ENCODE peak calls at places on chromosomes 2 and 18, in seven cellular contexts. C is GM23338, W is HCT116, G is HepG2, H is breast epithelium, A is endothelial cell of umbilical vein, Z is transverse colon. M is an unnamed sample.

GRCh38 chr2:236562434-236562833 is 7.2 kb upstream of the ACKR3 start:
- DNase-seq in C (peak; percentile 55), W (peak; percentile 41), G (peak; percentile 55), H (no peak), A (peak; percentile 26), Z (no peak), M (no peak)

GRCh38 chr2:135948141-135948540 is 37.3 kb downstream of the DARS1 start:
- DNase-seq in C (no peak), W (no peak), G (no peak), H (no peak), A (no peak), Z (no peak), M (no peak)

GRCh38 chr2:222900354-222900753 is 39.5 kb downstream of the ACSL3 start:
- DNase-seq in C (no peak), W (no peak), G (no peak), H (no peak), A (peak; percentile 40), Z (no peak), M (no peak)

GRCh38 chr18:35038881-35039491 is 2.2 kb upstream of the MAPRE2 start:
- DNase-seq in C (no peak), W (no peak), G (no peak), H (no peak), A (peak; percentile 73), Z (no peak), M (no peak)

GRCh38 chr2:9392895-9393757 is 30.2 kb downstream of the ITGB1BP1 start:
- DNase-seq in C (peak; percentile 45), W (no peak), G (no peak), H (no peak), A (peak; percentile 75), Z (no peak), M (no peak)

GRCh38 chr2:74505448-74506246 is 1.8 kb downstream of the PCGF1 start:
- DNase-seq in C (no peak), W (no peak), G (no peak), H (no peak), A (no peak), Z (no peak), M (no peak)

GRCh38 chr2:70995227-70995729 is 605 bp upstream of the TEX261 start:
- DNase-seq in C (peak; percentile 76), W (peak; percentile 57), G (peak; percentile 78), H (no peak), A (peak; percentile 30), Z (peak; percentile 52), M (peak; percentile 37)

GRCh38 chr2:131756141-131756907 is 228.6 kb downstream of the CCDC74A start:
- DNase-seq in C (no peak), W (no peak), G (no peak), H (no peak), A (no peak), Z (no peak), M (no peak)

GRCh38 chr2:234694244-234695013 is 197.5 kb upstream of the ARL4C start:
- DNase-seq in C (no peak), W (peak; percentile 60), G (peak; percentile 93), H (no peak), A (peak; percentile 95), Z (no peak), M (peak; percentile 71)

GRCh38 chr2:55962910-55963309 is 39.3 kb upstream of the EFEMP1 start:
- DNase-seq in C (no peak), W (no peak), G (no peak), H (no peak), A (no peak), Z (no peak), M (no peak)

GRCh38 chr2:100959225-100959880 is 42.7 kb upstream of the RPL31 start:
- DNase-seq in C (no peak), W (no peak), G (no peak), H (no peak), A (peak; percentile 80), Z (no peak), M (peak; percentile 34)

GRCh38 chr2:196783431-196784094 is 15.9 kb downstream of the GTF3C3 start:
- DNase-seq in C (no peak), W (no peak), G (no peak), H (no peak), A (no peak), Z (no peak), M (no peak)

GRCh38 chr2:218221015-218221414 is 4.0 kb downstream of the ARPC2 start:
- DNase-seq in C (no peak), W (no peak), G (no peak), H (no peak), A (no peak), Z (no peak), M (peak; percentile 36)

GRCh38 chr2:170301606-170302005 is 123.7 kb downstream of the MYO3B start:
- DNase-seq in C (no peak), W (no peak), G (no peak), H (no peak), A (no peak), Z (no peak), M (no peak)

GRCh38 chr18:14970027-14970426 is 222.1 kb downstream of the ANKRD30B start:
- DNase-seq in C (no peak), W (no peak), G (no peak), H (no peak), A (no peak), Z (no peak), M (no peak)

GRCh38 chr2:12005886-12006681 is 259.7 kb downstream of the LPIN1 start:
- DNase-seq in C (no peak), W (no peak), G (no peak), H (no peak), A (peak; percentile 51), Z (peak; percentile 11), M (peak; percentile 74)

GRCh38 chr2:133503323-133503722 is 64.9 kb downstream of the NCKAP5 start:
- DNase-seq in C (no peak), W (no peak), G (no peak), H (no peak), A (no peak), Z (no peak), M (no peak)

GRCh38 chr2:181667234-181667633 is 10.3 kb upstream of the CERKL start:
- DNase-seq in C (peak; percentile 67), W (no peak), G (no peak), H (no peak), A (no peak), Z (no peak), M (no peak)

GRCh38 chr2:70979626-70980025 is 1.2 kb downstream of the ANKRD53 start:
- DNase-seq in C (no peak), W (no peak), G (no peak), H (peak; percentile 48), A (no peak), Z (no peak), M (no peak)

GRCh38 chr2:105518897-105519296 is 120.0 kb upstream of the FHL2 start:
- DNase-seq in C (no peak), W (no peak), G (peak; percentile 19), H (no peak), A (no peak), Z (peak; percentile 10), M (no peak)

GRCh38 chr2:127737892-127738291 is 36.6 kb downstream of the SFT2D3 start:
- DNase-seq in C (no peak), W (no peak), G (no peak), H (no peak), A (no peak), Z (no peak), M (no peak)

GRCh38 chr2:127747621-127748020 is 46.3 kb downstream of the SFT2D3 start:
- DNase-seq in C (no peak), W (no peak), G (no peak), H (no peak), A (no peak), Z (no peak), M (no peak)

GRCh38 chr2:127740665-127741287 is 39.5 kb downstream of the SFT2D3 start:
- DNase-seq in C (no peak), W (no peak), G (no peak), H (no peak), A (no peak), Z (no peak), M (no peak)

GRCh38 chr2:127739800-127740199 is 38.5 kb downstream of the SFT2D3 start:
- DNase-seq in C (no peak), W (no peak), G (no peak), H (no peak), A (no peak), Z (no peak), M (no peak)

DNA sequence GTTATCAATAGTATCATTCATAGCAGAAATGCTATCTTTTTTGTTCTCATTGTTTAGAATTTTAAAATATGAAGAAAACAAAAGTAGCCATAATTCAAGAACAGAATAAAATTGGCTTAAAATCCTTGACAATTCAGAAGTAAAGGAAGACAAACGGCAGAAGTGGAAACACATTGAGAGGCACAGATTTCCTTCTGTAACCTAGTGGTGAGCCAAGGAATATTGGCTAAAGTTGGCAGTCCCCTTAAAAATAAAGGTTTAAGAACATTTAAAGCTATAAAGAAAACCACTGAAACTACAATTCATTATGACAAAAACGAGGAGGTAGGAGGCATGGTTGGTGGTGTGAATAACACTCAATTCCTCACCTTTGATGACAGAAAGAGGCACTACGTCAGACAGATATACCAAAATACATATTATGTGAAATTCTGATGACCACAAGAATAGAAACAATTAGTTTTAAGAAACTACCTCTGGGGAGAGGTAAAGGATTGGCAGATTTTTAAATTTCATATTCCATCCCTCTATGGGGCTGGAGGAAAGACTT is 42.3 kb downstream of the SFT2D3 start:
- DNase-seq in C (peak; percentile 24), W (no peak), G (no peak), H (no peak), A (no peak), Z (no peak), M (no peak)
- TF ChIP-seq CTCF in C (peak; percentile 39), W (peak; percentile 27), G (no peak), H (no peak), A (peak; percentile 2), Z (peak; percentile 5), M (no peak)

GRCh38 chr2:160977854-160978253 is 182.4 kb upstream of the TANK start:
- DNase-seq in C (no peak), W (no peak), G (no peak), H (no peak), A (no peak), Z (no peak), M (no peak)
- TF ChIP-seq POLR2AphosphoS5 in C (no peak), W (no peak), G (no peak), H (no peak), A (no peak), Z (no peak), M (no peak)

DNA sequence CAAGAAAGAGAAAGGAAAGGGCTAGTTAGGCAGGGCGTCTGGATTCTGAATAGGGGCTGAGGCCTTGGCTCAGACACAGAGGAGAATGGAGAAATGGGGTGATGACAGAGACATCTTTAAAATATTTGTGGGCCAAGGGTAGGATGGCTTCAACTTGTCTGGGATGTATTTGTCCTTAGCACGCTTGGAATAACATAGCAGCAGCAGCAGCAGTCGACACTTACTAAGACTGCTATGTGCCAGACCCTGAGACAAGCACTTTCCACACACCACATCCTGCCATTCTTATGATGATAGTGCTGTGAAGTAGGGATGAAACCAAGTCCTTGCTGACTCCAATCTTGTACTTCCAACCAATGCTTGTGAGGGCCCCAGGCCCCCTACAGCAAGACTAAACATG is 2.6 kb downstream of the IL1RL1 start:
- DNase-seq in C (no peak), W (no peak), G (no peak), H (no peak), A (no peak), Z (no peak), M (no peak)
- H3K4me1 ChIP-seq in C (no peaks in the 10 kb centered on the region), W (no peaks in the 10 kb centered on the region), G (no peaks in the 10 kb centered on the region), H (no peaks in the 10 kb centered on the region), A (peaks cover 41% of the 10 kb centered on the region), Z (no peaks in the 10 kb centered on the region), M (no peaks in the 10 kb centered on the region)

DNA sequence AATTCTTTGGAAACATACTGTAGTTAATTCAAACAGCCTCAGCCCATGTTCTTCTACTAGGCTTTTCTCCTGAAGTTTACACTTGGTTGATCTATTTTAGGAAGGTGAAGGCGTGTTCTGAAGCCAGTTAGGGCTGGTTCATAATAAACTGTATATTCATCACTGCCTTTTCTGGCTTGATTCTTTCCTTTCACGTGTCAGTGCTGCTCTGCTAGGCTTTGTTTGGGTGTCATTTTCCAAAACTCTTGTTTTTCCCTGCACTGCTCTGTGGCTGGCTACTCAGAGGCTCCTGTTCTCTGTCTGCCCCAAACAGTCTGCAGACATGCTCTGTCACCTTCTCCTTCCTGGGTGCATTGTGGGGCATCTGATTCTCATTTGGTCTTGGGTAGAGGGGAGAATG is 136.1 kb downstream of the PARD3B start:
- DNase-seq in C (no peak), W (no peak), G (no peak), H (no peak), A (no peak), Z (no peak), M (no peak)
- TF ChIP-seq CTCF in C (no peak), W (no peak), G (no peak), H (no peak), A (no peak), Z (no peak), M (no peak)

M was measured in stomach.